ENCODE peak calls at places on chromosomes 7 and 10, in five cellular contexts. W, U, I, J and A are unnamed samples.

GRCh38 chr7:126445991-126446390 is 806.8 kb downstream of the GRM8 start:
- DNase-seq in U (no peak), J (no peak), W (no peak), I (no peak), A (no peak)

GRCh38 chr10:125054216-125054615 is 106.1 kb downstream of the CTBP2 start:
- DNase-seq in I (no peak), J (no peak), W (no peak), U (no peak), A (no peak)

GRCh38 chr7:24580283-24580946 is 7.2 kb downstream of the PALS2 start:
- DNase-seq in W (no peak), I (no peak), J (no peak), U (no peak), A (peak)

GRCh38 chr7:88226886-88227516 is 7.2 kb upstream of the SRI start:
- DNase-seq in I (no peak), W (peak), U (peak), J (peak), A (peak)

GRCh38 chr7:91235211-91235832 is 28.9 kb upstream of the FZD1 start:
- DNase-seq in U (no peak), J (no peak), I (no peak), W (no peak), A (peak)

GRCh38 chr7:134460000-134460399 is 1.1 kb upstream of the AKR1B1 start:
- DNase-seq in W (no peak), U (no peak), I (no peak), J (peak), A (peak)

GRCh38 chr10:25113231-25114035 is 61.4 kb upstream of the GPR158 start:
- DNase-seq in I (peak), W (peak), J (peak), U (peak), A (peak)

GRCh38 chr7:106083717-106084116 is 28.4 kb downstream of the SYPL1 start:
- DNase-seq in I (no peak), J (no peak), U (no peak), W (no peak), A (no peak)

GRCh38 chr7:36987363-36987724 is 263.1 kb upstream of the AOAH start:
- DNase-seq in W (no peak), J (no peak), U (no peak), I (no peak), A (no peak)

GRCh38 chr10:21065621-21066248 is 168.6 kb upstream of the NEBL start:
- DNase-seq in I (no peak), U (no peak), W (no peak), J (no peak), A (no peak)

GRCh38 chr10:26486304-26486703 is 48.2 kb downstream of the APBB1IP start:
- DNase-seq in U (peak), W (peak), J (peak), I (no peak), A (no peak)

GRCh38 chr10:84626688-84627087 is 298.3 kb downstream of the CCSER2 start:
- DNase-seq in W (no peak), U (no peak), J (no peak), I (no peak), A (no peak)

GRCh38 chr10:112953075-112953501 is 3.0 kb downstream of the TCF7L2 start:
- DNase-seq in W (no peak), I (no peak), J (no peak), U (no peak), A (peak)

GRCh38 chr7:156616269-156617202 is 24.0 kb upstream of the RNF32 start:
- DNase-seq in U (no peak), W (no peak), J (no peak), I (peak), A (peak)

GRCh38 chr10:100186253-100186780 is 488 bp upstream of the ERLIN1 start:
- DNase-seq in W (peak), U (no peak), J (peak), I (no peak), A (peak)

GRCh38 chr7:134787064-134787463 is 7.6 kb downstream of the CALD1 start:
- DNase-seq in J (no peak), U (no peak), W (no peak), I (no peak), A (peak)

GRCh38 chr10:87635498-87636312 is 24.0 kb upstream of the PAPSS2 start:
- DNase-seq in W (peak), I (peak), U (peak), J (peak), A (peak)

GRCh38 chr7:24336461-24336860 is 52.5 kb downstream of the NPY start:
- DNase-seq in J (no peak), W (no peak), U (no peak), I (no peak), A (no peak)

GRCh38 chr7:107180378-107180777 is 11.6 kb downstream of the HBP1 start:
- DNase-seq in U (no peak), I (peak), W (peak), J (peak), A (peak)

GRCh38 chr7:93194368-93194767 is 31.9 kb downstream of the HEPACAM2 start:
- DNase-seq in I (no peak), W (peak), J (peak), U (peak), A (peak)